ENCODE peak calls at places on chromosome 12, in four cellular contexts. P is HepG2, R is H1, B is K562. L is an unnamed sample.
A peak's percentile ranks its signal among the peaks of the same experiment; 100 is the strongest.

GRCh38 chr12:88420460-88420859 is 159.8 kb downstream of the KITLG start:
- DNase-seq in P (no peak), R (no peak), B (no peak), L (no peak)

GRCh38 chr12:85672436-85672835 is 163.8 kb downstream of the RASSF9 start:
- DNase-seq in P (no peak), R (no peak), B (no peak), L (no peak)

GRCh38 chr12:12265571-12266388 is 1.1 kb downstream of the LRP6 start:
- DNase-seq in P (no peak), R (no peak), B (peak; percentile 11), L (peak; percentile 58)

GRCh38 chr12:79367016-79367575 is 323.7 kb downstream of the PAWR start:
- DNase-seq in P (no peak), R (no peak), B (no peak), L (no peak)

GRCh38 chr12:120041386-120042231 is 52.6 kb downstream of the BICDL1 start:
- DNase-seq in P (peak; percentile 90), R (no peak), B (no peak), L (no peak)

GRCh38 chr12:88242161-88242925 is 100.2 kb downstream of the TMTC3 start:
- DNase-seq in P (no peak), R (no peak), B (no peak), L (peak; percentile 89)

GRCh38 chr12:122996188-122996601 is 15.7 kb downstream of the ARL6IP4 start:
- DNase-seq in P (no peak), R (no peak), B (no peak), L (no peak)

GRCh38 chr12:111362687-111363475 is 6.0 kb downstream of the PHETA1 start:
- DNase-seq in P (no peak), R (no peak), B (no peak), L (no peak)

GRCh38 chr12:77179515-77179914 is 114.1 kb upstream of the E2F7 start:
- DNase-seq in P (no peak), R (no peak), B (no peak), L (no peak)

GRCh38 chr12:82522762-82523161 is 163.9 kb upstream of the TMTC2 start:
- DNase-seq in P (no peak), R (no peak), B (no peak), L (no peak)

GRCh38 chr12:31687101-31687527 is 27.6 kb downstream of the ETFBKMT start:
- DNase-seq in P (no peak), R (no peak), B (no peak), L (no peak)

GRCh38 chr12:77324763-77325468 is 259.5 kb upstream of the E2F7 start:
- DNase-seq in P (peak; percentile 33), R (peak; percentile 19), B (peak; percentile 53), L (peak; percentile 72)

GRCh38 chr12:61860439-61860838 is 399.8 kb upstream of the USP15 start:
- DNase-seq in P (no peak), R (no peak), B (no peak), L (no peak)

DNA sequence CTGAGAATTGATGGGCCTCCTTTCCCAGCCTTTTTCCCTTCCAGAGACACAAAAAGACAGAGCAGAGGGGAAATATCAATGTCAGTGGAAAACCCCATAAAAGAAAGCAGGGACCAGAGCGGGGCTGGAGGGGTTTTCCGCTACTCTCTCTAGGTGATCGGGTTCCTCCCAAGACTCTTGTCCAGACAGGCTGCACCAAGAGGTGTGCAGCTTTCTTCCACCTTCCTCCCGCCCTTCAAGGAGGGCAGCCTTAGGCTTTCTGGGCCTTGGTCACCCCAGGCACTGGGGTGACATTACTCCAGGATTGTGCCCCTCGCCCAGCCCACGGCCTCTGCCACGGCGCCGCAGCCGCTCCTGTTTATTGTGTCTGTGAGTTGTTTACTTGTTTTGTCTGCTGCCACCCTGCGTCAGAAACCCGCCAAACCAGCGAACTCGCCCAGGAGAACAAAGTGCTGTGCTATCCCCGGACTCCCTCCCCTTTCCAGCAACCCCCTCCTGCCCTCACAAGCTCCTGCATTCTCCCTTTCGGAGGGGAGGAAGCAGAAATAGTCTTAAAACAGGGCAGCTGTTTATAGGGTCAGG is 6.7 kb upstream of the HOXC6 start:
- DNase-seq in P (no peak), R (no peak), B (no peak), L (no peak)
- TF ChIP-seq EZH2 in P (no peak), R (peak; percentile 95), B (no peak), L (peak; percentile 54)

GRCh38 chr12:57089259-57090245 is 638 bp downstream of the NAB2 start:
- DNase-seq in P (no peak), R (no peak), B (peak; percentile 67), L (peak; percentile 72)
- TF ChIP-seq POLR2A in P (no peak), R (no peak), B (no peak), L (no peak)

GRCh38 chr12:42756841-42757661 is 167.5 kb upstream of the PRICKLE1 start:
- DNase-seq in P (no peak), R (peak; percentile 91), B (no peak), L (peak; percentile 44)
- TF ChIP-seq JUN in P (no peak), R (peak; percentile 66), B (no peak), L (no peak)

DNA sequence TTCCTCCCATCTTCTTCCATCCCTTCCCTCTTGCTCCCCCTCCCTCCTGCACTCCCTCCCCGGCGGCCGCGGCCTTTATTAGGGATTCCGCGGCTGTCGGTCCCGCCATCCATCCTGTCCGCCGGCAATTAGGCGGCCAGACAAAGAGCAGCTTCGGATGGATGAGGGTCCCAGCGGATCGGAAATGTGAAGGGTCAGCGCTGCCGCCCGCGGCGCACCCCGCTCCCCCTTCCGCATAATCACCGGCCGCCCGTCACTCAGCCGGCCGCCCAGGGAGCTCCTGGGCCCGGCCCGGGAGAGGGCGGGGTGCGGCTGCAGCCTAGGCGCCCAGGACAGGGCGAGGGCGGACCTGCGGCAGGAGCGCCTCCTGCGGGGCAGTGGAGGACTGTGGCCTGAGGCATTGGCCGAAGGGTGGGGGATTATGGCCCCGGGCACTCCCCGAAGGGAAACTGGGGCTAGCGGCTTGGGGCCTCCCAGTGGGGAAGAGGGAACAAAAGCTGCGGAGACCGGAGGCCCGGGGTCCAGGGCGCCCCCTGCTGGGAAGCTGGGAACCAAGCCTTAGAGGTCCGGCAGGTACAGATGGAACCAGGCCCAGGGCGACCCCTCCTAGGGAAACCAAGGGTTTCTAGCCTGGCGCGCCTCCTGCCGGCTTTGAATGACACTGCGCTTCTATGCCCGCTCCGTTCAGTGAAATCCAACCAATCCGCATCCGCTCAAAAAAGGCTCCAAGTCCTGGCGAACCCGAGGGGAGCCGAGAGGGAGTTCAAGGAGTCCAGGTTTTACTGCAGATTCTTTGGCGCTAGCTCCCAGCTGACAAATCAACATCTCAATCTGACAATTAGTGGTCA is 4.4 kb upstream of the DNAJC22 start:
- DNase-seq in P (peak; percentile 86), R (peak; percentile 93), B (peak; percentile 94), L (peak; percentile 76)
- TF ChIP-seq EZH2 in P (no peak), R (peak; percentile 6), B (no peak), L (peak; percentile 89)

DNA sequence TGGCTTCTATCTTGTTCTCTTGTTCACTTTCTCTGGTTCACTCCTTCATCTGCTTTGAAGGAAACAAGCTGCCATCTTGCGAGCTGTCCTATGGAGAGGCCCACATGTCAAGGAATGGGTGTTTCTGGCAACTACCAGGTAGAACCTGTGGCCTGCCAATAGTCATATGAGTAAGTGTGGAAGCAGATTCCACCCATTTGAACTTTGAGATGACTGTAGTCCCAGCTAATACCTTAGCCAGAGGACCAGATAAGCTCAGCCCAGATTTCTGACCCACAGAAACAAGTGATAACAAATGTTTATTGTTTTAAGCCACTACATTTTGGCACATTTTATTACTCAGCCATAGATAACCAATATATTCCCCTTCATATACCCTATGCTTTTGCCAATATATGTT is 4.0 kb upstream of the SLC38A2 start:
- DNase-seq in P (no peak), R (no peak), B (no peak), L (no peak)
- TF ChIP-seq POLR2A in P (no peak), R (no peak), B (no peak), L (no peak)

DNA sequence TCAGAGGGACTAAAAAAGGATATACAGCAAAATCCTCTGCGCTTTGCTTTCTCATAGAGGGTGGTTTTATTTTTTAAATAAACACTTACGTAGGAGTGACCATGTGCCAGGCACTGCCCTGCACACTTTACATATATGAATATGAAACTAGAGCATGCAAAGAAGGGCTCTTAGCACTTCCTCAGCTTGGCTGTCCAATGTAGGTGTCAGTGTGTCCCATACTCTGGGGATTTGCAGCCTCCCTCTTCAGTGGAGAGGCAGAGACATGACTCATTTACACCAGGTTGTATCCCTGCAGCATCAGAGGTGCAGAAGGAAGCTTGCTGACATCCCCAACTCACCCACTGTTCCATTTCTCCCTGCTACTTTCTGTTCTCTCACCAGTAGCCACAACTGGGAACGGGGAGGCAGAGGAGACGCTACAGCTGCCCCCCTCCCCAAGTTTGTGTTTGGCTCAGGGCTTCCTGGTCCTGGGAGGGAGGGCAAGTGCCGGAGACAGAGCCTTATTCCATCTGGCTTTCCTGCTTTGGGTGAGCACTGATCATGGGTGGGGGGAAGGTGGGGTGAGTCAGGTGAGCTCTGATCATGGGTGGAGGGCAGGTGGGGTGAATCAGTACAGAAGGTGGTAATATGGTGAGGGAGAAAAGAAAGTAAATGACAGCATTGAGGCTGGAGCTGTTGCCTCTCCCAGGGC is 4.9 kb upstream of the KRT5 start:
- DNase-seq in P (no peak), R (no peak), B (no peak), L (no peak)
- TF ChIP-seq JUN in P (no peak), R (no peak), B (no peak), L (no peak)

GRCh38 chr12:116708826-116709756 is 28.8 kb downstream of the SPRING1 start:
- DNase-seq in P (peak; percentile 25), R (no peak), B (no peak), L (peak; percentile 52)
- TF ChIP-seq EZH2 in P (no peak), R (no peak), B (no peak), L (peak; percentile 49)

DNA sequence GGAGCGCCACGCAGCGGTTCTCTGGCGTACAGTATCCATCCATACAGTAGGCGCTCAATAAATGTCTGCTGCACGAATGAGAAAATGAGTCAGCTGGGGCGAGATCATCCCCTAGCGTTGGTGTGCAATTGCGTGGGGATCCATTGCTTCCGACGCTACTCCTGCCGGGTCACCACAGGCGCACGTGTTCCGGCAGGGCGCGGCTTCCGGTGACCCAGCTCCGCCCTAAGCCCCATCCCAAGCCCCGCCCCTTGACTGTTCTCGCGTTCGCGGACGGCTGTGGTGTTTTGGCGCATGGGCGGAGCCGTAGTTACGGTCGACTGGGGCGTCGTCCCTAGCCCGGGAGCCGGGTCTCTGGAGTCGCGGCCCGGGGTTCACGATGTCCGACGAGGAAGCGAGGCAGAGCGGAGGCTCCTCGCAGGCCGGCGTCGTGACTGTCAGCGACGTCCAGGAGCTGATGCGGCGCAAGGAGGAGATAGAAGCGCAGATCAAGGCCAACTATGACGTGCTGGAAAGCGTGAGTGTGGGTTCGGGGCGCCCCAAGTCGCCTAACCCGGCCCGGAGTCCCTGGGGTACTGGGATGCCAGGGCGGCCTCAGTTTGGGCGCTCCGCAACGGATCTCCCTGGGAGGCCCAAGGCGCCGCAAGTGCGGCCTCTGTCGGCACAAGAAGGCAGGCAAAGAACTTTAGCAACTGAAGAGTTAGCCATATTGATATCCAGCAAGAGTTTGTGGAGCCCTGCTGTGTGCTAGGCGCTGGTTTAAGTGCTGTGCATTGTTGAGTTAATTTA is at the start of gene PSMD9:
- DNase-seq in P (peak; percentile 92), R (peak; percentile 94), B (peak; percentile 97), L (peak; percentile 96)
- TF ChIP-seq POLR2A in P (peak; percentile 74), R (no peak), B (peak; percentile 94), L (peak; percentile 96)

GRCh38 chr12:124664395-124665111 is 97.1 kb upstream of the NCOR2 start:
- DNase-seq in P (no peak), R (no peak), B (no peak), L (no peak)
- TF ChIP-seq JUN in P (no peak), R (no peak), B (no peak), L (no peak)

L was measured in endothelial cell of umbilical vein.